ENCODE peak calls at places on chromosomes 7 and 10, in nine cellular contexts. M is cardiac septum; J is fibroblast of the conjunctiva; Q is lung microvascular endothelial cell; O is CD4-positive, alpha-beta T cell; A is fibroblast of lung; E is stimulated activated CD8-positive, alpha-beta memory T cell treated with anti-CD3 and anti-CD28 coated beads, Interleukin-12 subunit alpha, Interleukin-12 subunit beta, amount 100 ng/mL, for 1 hour; L is astrocyte of the spinal cord; P is MCF 10A. N is an unnamed sample.

GRCh38 chr7:11427686-11428273 is 404.2 kb downstream of the THSD7A start:
- DNase-seq in E (no peak), J (peak; percentile 69), L (peak; percentile 76), P (peak; percentile 67), A (peak; percentile 86), M (no peak), Q (peak; percentile 85), O (no peak), N (no peak)

GRCh38 chr7:44067064-44067951 is 1.9 kb upstream of the PGAM2 start:
- DNase-seq in Q (no peak), O (no peak), E (no peak), J (no peak), L (no peak), M (peak; percentile 67), P (no peak), A (no peak), N (no peak)

GRCh38 chr7:64618785-64619456 is 47.0 kb upstream of the ZNF107 start:
- DNase-seq in Q (peak; percentile 69), O (no peak), P (peak; percentile 58), M (no peak), E (no peak), J (peak; percentile 13), A (peak; percentile 66), L (peak; percentile 37), N (no peak)

GRCh38 chr10:63683223-63683622 is 162.0 kb downstream of the REEP3 start:
- DNase-seq in A (no peak), L (no peak), P (no peak), E (no peak), Q (no peak), M (no peak), O (no peak), J (no peak), N (no peak)

GRCh38 chr7:98214811-98215321 is 3.6 kb downstream of the BHLHA15 start:
- DNase-seq in Q (no peak), P (no peak), O (no peak), M (no peak), L (no peak), J (no peak), E (no peak), A (no peak), N (no peak)

GRCh38 chr10:15842493-15843169 is 17.7 kb downstream of the MINDY3 start:
- DNase-seq in P (peak; percentile 50), E (no peak), M (no peak), J (no peak), Q (peak; percentile 26), A (peak; percentile 41), O (no peak), L (no peak), N (no peak)

GRCh38 chr7:8255680-8256656 is 6.0 kb downstream of the ICA1 start:
- DNase-seq in M (no peak), Q (no peak), L (no peak), P (no peak), E (no peak), J (no peak), O (no peak), A (no peak), N (no peak)

GRCh38 chr10:67603086-67603485 is 92.9 kb downstream of the CTNNA3 start:
- DNase-seq in L (no peak), M (no peak), O (no peak), E (no peak), P (no peak), A (no peak), Q (no peak), J (no peak), N (no peak)

GRCh38 chr10:104297697-104298660 is 29.0 kb downstream of the GSTO2 start:
- DNase-seq in Q (peak; percentile 72), J (no peak), E (no peak), L (peak; percentile 91), O (no peak), P (no peak), A (peak; percentile 75), M (peak; percentile 72), N (no peak)